ENCODE peak calls at places on chromosomes 13 and 19, in eight cellular contexts. S, V, O, R, L, W, Z and Q are unnamed samples.

GRCh38 chr19:1247747-1248453 is 483 bp upstream of the MIDN start:
- DNase-seq in S (peak), V (peak), O (peak), R (no peak), L (no peak), W (no peak), Z (no peak), Q (peak)

GRCh38 chr13:113668491-113668971 is 1.5 kb downstream of the GRK1 start:
- DNase-seq in S (no peak), V (no peak), O (no peak), R (no peak), L (no peak), W (no peak), Z (no peak), Q (no peak)

GRCh38 chr13:111319998-111320911 is at the start of gene TEX29:
- DNase-seq in S (no peak), V (no peak), O (no peak), R (no peak), L (no peak), W (no peak), Z (no peak), Q (no peak)

GRCh38 chr13:101258071-101258470 is 158.2 kb downstream of the NALCN start:
- DNase-seq in S (no peak), V (peak), O (peak), R (no peak), L (peak), W (peak), Z (peak), Q (no peak)

GRCh38 chr19:10717356-10718204 is at the start of gene DNM2:
- DNase-seq in S (peak), V (peak), O (peak), R (peak), L (peak), W (peak), Z (peak), Q (peak)

GRCh38 chr13:23852351-23852750 is 36.8 kb downstream of the MIPEP start:
- DNase-seq in S (no peak), V (no peak), O (no peak), R (no peak), L (no peak), W (no peak), Z (no peak), Q (no peak)

GRCh38 chr19:35845215-35846037 is 6.9 kb downstream of the NPHS1 start:
- DNase-seq in S (no peak), V (no peak), O (no peak), R (no peak), L (no peak), W (no peak), Z (no peak), Q (peak)

GRCh38 chr19:45782820-45783785 is 813 bp upstream of the DMPK start:
- DNase-seq in S (no peak), V (no peak), O (no peak), R (no peak), L (no peak), W (no peak), Z (peak), Q (no peak)

GRCh38 chr13:23378009-23378632 is 55.4 kb downstream of the SACS start:
- DNase-seq in S (peak), V (no peak), O (peak), R (no peak), L (no peak), W (peak), Z (peak), Q (peak)

GRCh38 chr13:59793107-59793506 is 370.6 kb downstream of the DIAPH3 start:
- DNase-seq in S (no peak), V (no peak), O (no peak), R (no peak), L (no peak), W (no peak), Z (no peak), Q (no peak)

GRCh38 chr19:51637362-51637978 is 7.3 kb upstream of the SIGLEC5 start:
- DNase-seq in S (no peak), V (peak), O (no peak), R (no peak), L (peak), W (no peak), Z (no peak), Q (peak)

GRCh38 chr19:13181747-13182388 is 31.7 kb downstream of the IER2 start:
- DNase-seq in S (no peak), V (no peak), O (peak), R (no peak), L (no peak), W (no peak), Z (no peak), Q (peak)

GRCh38 chr19:18541258-18541991 is 1.9 kb downstream of the FKBP8 start:
- DNase-seq in S (no peak), V (no peak), O (no peak), R (no peak), L (no peak), W (no peak), Z (no peak), Q (no peak)

GRCh38 chr13:112168771-112169170 is 101.8 kb downstream of the SOX1 start:
- DNase-seq in S (no peak), V (no peak), O (no peak), R (no peak), L (no peak), W (no peak), Z (no peak), Q (no peak)

GRCh38 chr19:32316034-32316433 is 29.4 kb upstream of the ZNF507 start:
- DNase-seq in S (no peak), V (no peak), O (no peak), R (no peak), L (no peak), W (no peak), Z (no peak), Q (no peak)

GRCh38 chr19:37845932-37846331 is 60.5 kb downstream of the WDR87 start:
- DNase-seq in S (no peak), V (no peak), O (no peak), R (no peak), L (no peak), W (no peak), Z (no peak), Q (no peak)

GRCh38 chr19:41848666-41849065 is 3.8 kb downstream of the DMRTC2 start:
- DNase-seq in S (no peak), V (no peak), O (no peak), R (no peak), L (no peak), W (no peak), Z (no peak), Q (no peak)

GRCh38 chr13:66803759-66804456 is 426.2 kb downstream of the PCDH9 start:
- DNase-seq in S (no peak), V (no peak), O (no peak), R (no peak), L (no peak), W (no peak), Z (no peak), Q (no peak)

GRCh38 chr13:87975035-87975434 is 303.9 kb downstream of the SLITRK5 start:
- DNase-seq in S (no peak), V (no peak), O (no peak), R (no peak), L (no peak), W (peak), Z (no peak), Q (no peak)

GRCh38 chr13:110047511-110047910 is 259.4 kb downstream of the COL4A1 start:
- DNase-seq in S (no peak), V (no peak), O (no peak), R (peak), L (no peak), W (peak), Z (no peak), Q (no peak)

GRCh38 chr13:50410921-50411712 is 395.9 kb downstream of the KCNRG start:
- DNase-seq in S (no peak), V (peak), O (no peak), R (no peak), L (peak), W (peak), Z (peak), Q (no peak)

GRCh38 chr19:1046117-1046626 is 6.3 kb downstream of the ABCA7 start:
- DNase-seq in S (no peak), V (no peak), O (no peak), R (no peak), L (no peak), W (no peak), Z (no peak), Q (no peak)

GRCh38 chr13:94344126-94344863 is 135.2 kb downstream of the DCT start:
- DNase-seq in S (no peak), V (no peak), O (no peak), R (no peak), L (no peak), W (no peak), Z (no peak), Q (no peak)

GRCh38 chr13:92315265-92315664 is 911.3 kb upstream of the GPC6 start:
- DNase-seq in S (no peak), V (no peak), O (no peak), R (no peak), L (no peak), W (no peak), Z (no peak), Q (no peak)

GRCh38 chr19:4328243-4328990 is 10.2 kb downstream of the STAP2 start:
- DNase-seq in S (peak), V (no peak), O (peak), R (no peak), L (peak), W (peak), Z (no peak), Q (peak)

GRCh38 chr13:34356686-34357434 is 538.9 kb downstream of the RFC3 start:
- DNase-seq in S (no peak), V (no peak), O (no peak), R (no peak), L (no peak), W (no peak), Z (no peak), Q (no peak)

GRCh38 chr13:26980099-26981031 is 191.2 kb downstream of the USP12 start:
- DNase-seq in S (no peak), V (no peak), O (no peak), R (no peak), L (no peak), W (no peak), Z (no peak), Q (no peak)

GRCh38 chr13:43085545-43085944 is 62.2 kb downstream of the DNAJC15 start:
- DNase-seq in S (no peak), V (peak), O (no peak), R (no peak), L (peak), W (no peak), Z (peak), Q (peak)

GRCh38 chr13:78121459-78122348 is 203.1 kb upstream of the EDNRB start:
- DNase-seq in S (no peak), V (peak), O (peak), R (peak), L (peak), W (peak), Z (peak), Q (peak)

GRCh38 chr13:84655677-84656076 is 773.4 kb upstream of the SLITRK1 start:
- DNase-seq in S (no peak), V (no peak), O (no peak), R (no peak), L (no peak), W (no peak), Z (no peak), Q (no peak)

GRCh38 chr19:2341987-2342386 is 13.5 kb downstream of the SPPL2B start:
- DNase-seq in S (no peak), V (no peak), O (no peak), R (no peak), L (no peak), W (no peak), Z (no peak), Q (no peak)

GRCh38 chr13:77779461-77780272 is 82.2 kb downstream of the SLAIN1 start:
- DNase-seq in S (no peak), V (peak), O (no peak), R (peak), L (peak), W (peak), Z (peak), Q (peak)

GRCh38 chr19:34837262-34837661 is 64.2 kb upstream of the ZNF599 start:
- DNase-seq in S (no peak), V (no peak), O (no peak), R (peak), L (no peak), W (no peak), Z (no peak), Q (peak)

GRCh38 chr19:3708207-3708931 is at the start of gene TJP3:
- DNase-seq in S (no peak), V (no peak), O (no peak), R (no peak), L (no peak), W (no peak), Z (no peak), Q (peak)

GRCh38 chr13:60642552-60642951 is 245.5 kb downstream of the TDRD3 start:
- DNase-seq in S (no peak), V (no peak), O (no peak), R (no peak), L (peak), W (no peak), Z (no peak), Q (no peak)

GRCh38 chr13:31056650-31057275 is 104.9 kb downstream of the HSPH1 start:
- DNase-seq in S (no peak), V (no peak), O (no peak), R (no peak), L (no peak), W (no peak), Z (no peak), Q (no peak)

GRCh38 chr13:73058741-73059459 is at the start of gene KLF5:
- DNase-seq in S (peak), V (peak), O (peak), R (peak), L (peak), W (peak), Z (peak), Q (peak)

GRCh38 chr13:77544365-77544764 is 8.9 kb downstream of the SCEL start:
- DNase-seq in S (no peak), V (no peak), O (no peak), R (peak), L (no peak), W (peak), Z (no peak), Q (no peak)